ENCODE peak calls at places on chromosomes 3 and 15, in four cellular contexts. E is body of pancreas, D is IMR-90, G is brain microvascular endothelial cell. K is an unnamed sample.

GRCh38 chr3:46070458-46071136 is 43.3 kb upstream of the XCR1 start:
- DNase-seq in E (no peak), D (no peak), G (no peak), K (no peak)

GRCh38 chr3:107412376-107412775 is 35.1 kb downstream of the CCDC54 start:
- DNase-seq in E (no peak), G (no peak), D (peak), K (no peak)

GRCh38 chr3:30455840-30456239 is 150.6 kb upstream of the TGFBR2 start:
- DNase-seq in D (no peak), E (peak), G (no peak), K (no peak)

GRCh38 chr3:197292083-197293042 is 6.0 kb downstream of the DLG1 start:
- DNase-seq in G (no peak), D (no peak), E (no peak), K (no peak)

GRCh38 chr3:45491344-45491743 is 103.0 kb downstream of the LARS2 start:
- DNase-seq in E (no peak), G (no peak), D (no peak), K (peak)

GRCh38 chr15:51184637-51185036 is 89.9 kb upstream of the TNFAIP8L3 start:
- DNase-seq in G (no peak), D (no peak), E (no peak), K (no peak)

GRCh38 chr3:11544413-11545181 is 99.1 kb downstream of the VGLL4 start:
- DNase-seq in D (peak), E (no peak), G (no peak), K (no peak)

GRCh38 chr3:13110678-13111116 is 37.5 kb upstream of the IQSEC1 start:
- DNase-seq in D (no peak), G (no peak), E (peak), K (peak)

GRCh38 chr3:55165278-55165677 is 237.4 kb upstream of the LRTM1 start:
- DNase-seq in E (no peak), D (peak), G (no peak), K (no peak)

GRCh38 chr15:50881121-50882048 is 27.1 kb upstream of the AP4E1 start:
- DNase-seq in D (peak), E (no peak), G (no peak), K (no peak)

GRCh38 chr3:72567976-72568560 is 280.2 kb downstream of the SHQ1 start:
- DNase-seq in G (no peak), D (no peak), E (no peak), K (no peak)

GRCh38 chr15:68658641-68659358 is 80.0 kb downstream of the CORO2B start:
- DNase-seq in D (no peak), E (no peak), G (no peak), K (no peak)

GRCh38 chr15:99427668-99428361 is 138.0 kb upstream of the MEF2A start:
- DNase-seq in D (no peak), G (no peak), E (no peak), K (no peak)

GRCh38 chr3:52367891-52368880 is 52.1 kb downstream of the DNAH1 start:
- DNase-seq in E (no peak), D (no peak), G (no peak), K (no peak)

GRCh38 chr15:23049984-23050628 is 10.7 kb upstream of the TUBGCP5 start:
- DNase-seq in G (no peak), E (no peak), D (no peak), K (no peak)

GRCh38 chr3:108804437-108804836 is 18.1 kb upstream of the TRAT1 start:
- DNase-seq in G (no peak), E (no peak), D (no peak), K (no peak)

GRCh38 chr3:186453531-186453930 is 90.6 kb downstream of the CRYGS start:
- DNase-seq in E (no peak), G (no peak), D (no peak), K (no peak)

GRCh38 chr15:83571820-83572707 is 81.9 kb upstream of the ADAMTSL3 start:
- DNase-seq in D (peak), G (no peak), E (no peak), K (peak)

GRCh38 chr3:18666655-18667054 is 241.5 kb upstream of the SATB1 start:
- DNase-seq in G (no peak), E (no peak), D (no peak), K (no peak)
- TF ChIP-seq CTCF in G (no peak), E (no peak), D (no peak), K (no peak)

GRCh38 chr15:92898988-92899909 is 875 bp upstream of the CHD2 start:
- DNase-seq in E (no peak), G (no peak), D (peak), K (no peak)
- H3K27ac ChIP-seq in E (peak), G (peak), D (no peak), K (peak)

DNA sequence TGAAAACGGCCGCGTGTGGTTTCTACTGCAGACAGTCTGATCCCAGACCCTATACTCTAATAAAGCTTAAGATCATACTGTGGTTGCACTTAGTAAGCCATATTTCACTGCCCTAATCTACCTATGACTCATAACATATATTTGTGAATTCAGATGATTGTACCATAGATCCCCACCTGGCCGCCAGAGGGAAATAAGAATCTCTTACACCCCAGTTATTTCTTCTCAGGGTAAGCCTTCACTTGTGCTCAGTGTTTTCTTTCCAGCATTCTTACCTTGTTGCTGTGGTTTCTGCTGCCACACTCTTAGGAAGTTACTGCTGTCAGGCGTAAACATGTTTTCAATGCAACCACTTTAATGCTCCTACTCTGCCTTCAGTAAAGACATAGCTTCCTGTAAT is 105.9 kb downstream of the B3GALNT1 start:
- DNase-seq in D (no peak), G (peak), E (peak), K (no peak)
- TF ChIP-seq CTCF in D (no peak), G (no peak), E (peak), K (no peak)

GRCh38 chr15:78810377-78811123 is 714 bp downstream of the ADAMTS7 start:
- DNase-seq in D (peak), E (peak), G (peak), K (peak)
- H3K27ac ChIP-seq in D (peak), E (peak), G (peak), K (peak)

GRCh38 chr3:50126287-50127211 is 28.6 kb upstream of the SEMA3F start:
- DNase-seq in E (peak), D (peak), G (no peak), K (no peak)

GRCh38 chr3:50125541-50126286 is 29.4 kb upstream of the SEMA3F start:
- DNase-seq in E (no peak), G (no peak), D (no peak), K (no peak)

GRCh38 chr3:50130436-50130835 is 24.7 kb upstream of the SEMA3F start:
- DNase-seq in G (no peak), E (no peak), D (no peak), K (no peak)

GRCh38 chr3:50127251-50127671 is 27.9 kb upstream of the SEMA3F start:
- DNase-seq in D (peak), G (no peak), E (no peak), K (no peak)

GRCh38 chr3:50128001-50128400 is 27.1 kb upstream of the SEMA3F start:
- DNase-seq in D (no peak), E (no peak), G (no peak), K (no peak)
- TF ChIP-seq CTCF in D (no peak), E (no peak), G (no peak), K (no peak)

GRCh38 chr3:191378142-191378541 is 47.8 kb upstream of the UTS2B start:
- DNase-seq in G (no peak), D (no peak), E (no peak), K (no peak)
- H3K27ac ChIP-seq in G (peak), D (no peak), E (no peak), K (no peak)

DNA sequence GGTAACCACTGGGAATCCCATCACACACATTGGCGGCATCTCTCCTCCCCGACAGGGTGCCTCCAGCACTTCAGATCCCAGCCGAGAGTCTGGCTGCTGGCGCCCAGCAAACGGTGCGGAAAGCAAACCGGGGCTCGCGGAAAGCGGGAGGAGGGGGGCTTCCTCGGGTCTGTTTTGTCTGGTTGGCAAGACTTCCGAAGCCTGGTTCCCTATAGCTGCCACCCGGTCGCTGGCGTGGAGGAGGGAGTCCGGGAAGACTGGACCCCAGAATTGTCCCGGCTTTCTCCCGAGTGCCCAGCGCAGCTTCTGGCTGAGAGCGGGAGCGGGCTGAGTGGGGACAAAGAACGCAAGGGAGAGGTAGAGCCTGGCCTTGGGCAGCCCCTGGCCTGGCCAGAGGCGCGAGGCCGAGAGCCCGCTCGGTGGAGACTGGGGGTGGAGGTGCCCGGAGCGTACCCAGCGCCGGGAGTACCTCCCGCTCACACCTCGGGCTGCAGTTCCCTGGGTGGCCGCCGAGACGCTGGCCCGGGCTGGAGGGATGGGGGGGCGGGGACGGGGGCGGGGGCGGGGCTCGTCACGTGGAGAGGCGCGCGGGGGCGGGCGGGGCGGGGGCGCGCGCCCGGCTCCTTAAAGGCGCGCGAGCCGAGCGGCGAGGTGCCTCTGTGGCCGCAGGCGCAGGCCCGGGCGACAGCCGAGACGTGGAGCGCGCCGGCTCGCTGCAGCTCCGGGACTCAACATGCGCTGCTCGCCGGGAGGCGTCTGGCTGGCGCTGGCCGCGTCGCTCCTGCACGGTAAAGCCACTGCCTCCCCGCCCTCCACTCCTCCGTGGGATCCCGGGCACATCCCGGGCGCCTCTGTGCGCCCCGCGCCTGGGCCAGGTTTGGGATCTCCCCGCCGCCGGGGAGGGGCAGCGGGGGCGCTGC is at the start of gene CHRNA7:
- DNase-seq in D (peak), E (peak), G (peak), K (peak)
- TF ChIP-seq CTCF in D (peak), E (peak), G (peak), K (peak)

DNA sequence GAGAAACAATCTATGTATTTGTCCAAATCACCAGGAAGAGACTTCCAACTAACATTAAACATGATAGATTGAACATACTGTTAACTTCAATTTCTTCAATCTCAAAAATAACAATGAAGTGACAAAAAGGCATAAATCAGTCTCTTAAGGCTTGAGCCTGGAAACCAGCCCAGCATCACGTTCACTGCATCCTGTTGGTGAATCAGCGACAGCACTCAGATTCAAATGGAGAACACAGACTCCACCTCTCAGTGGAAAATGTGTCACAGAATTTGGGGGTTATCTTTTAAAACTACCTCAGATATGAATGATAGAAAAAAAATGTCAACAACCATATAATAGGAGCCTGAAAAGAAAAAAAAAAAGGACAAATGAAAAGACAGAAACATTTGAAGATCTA is 212.0 kb downstream of the MINAR1 start:
- DNase-seq in D (peak), E (no peak), G (peak), K (peak)
- H3K27ac ChIP-seq in D (no peak), E (no peak), G (no peak), K (no peak)

GRCh38 chr3:112530573-112530972 is 31.2 kb downstream of the ATG3 start:
- DNase-seq in D (no peak), E (no peak), G (no peak), K (no peak)

GRCh38 chr3:112531358-112531781 is 30.4 kb downstream of the ATG3 start:
- DNase-seq in D (peak), G (no peak), E (no peak), K (peak)
- TF ChIP-seq CTCF in D (peak), G (peak), E (peak), K (peak)

K was measured in RWPE1.